ENCODE peak calls at places on chromosomes 6 and 20, in ten cellular contexts. One of them, this sample, is unnamed.
A peak's percentile ranks its signal among the peaks of the same experiment; 100 is the strongest.

GRCh38 chr6:107360476-107360875 is 98.9 kb downstream of the PDSS2 start:
- DNase-seq in pons: no peak
- DNase-seq in DMS153: no peak
- DNase-seq in stimulated activated CD8-positive, alpha-beta memory T cell treated with anti-CD3 and anti-CD28 coated beads, Interleukin-4, amount 100 ng/mL, for 4 hours: no peak
- DNase-seq in AG04450: no peak
- DNase-seq in heart right ventricle: no peak
- DNase-seq in cerebellar nuclear complex: no peak
- DNase-seq in NCI-H1092 treated with DMSO at 0.1 percent for 48 hours: no peak
- DNase-seq in T-helper 1 cell: no peak
- DNase-seq in A172: no peak
- DNase-seq in this sample: no peak

GRCh38 chr6:5344038-5344437 is 82.7 kb downstream of the FARS2 start:
- DNase-seq in heart right ventricle: no peak
- DNase-seq in A172: no peak
- DNase-seq in DMS153: no peak
- DNase-seq in NCI-H1092 treated with DMSO at 0.1 percent for 48 hours: no peak
- DNase-seq in AG04450: no peak
- DNase-seq in T-helper 1 cell: no peak
- DNase-seq in pons: no peak
- DNase-seq in cerebellar nuclear complex: no peak
- DNase-seq in stimulated activated CD8-positive, alpha-beta memory T cell treated with anti-CD3 and anti-CD28 coated beads, Interleukin-4, amount 100 ng/mL, for 4 hours: no peak
- DNase-seq in this sample: no peak

GRCh38 chr20:33827629-33828325 is 16.6 kb downstream of the CHMP4B start:
- DNase-seq in NCI-H1092 treated with DMSO at 0.1 percent for 48 hours: no peak
- DNase-seq in A172: no peak
- DNase-seq in AG04450: no peak
- DNase-seq in cerebellar nuclear complex: no peak
- DNase-seq in DMS153: no peak
- DNase-seq in stimulated activated CD8-positive, alpha-beta memory T cell treated with anti-CD3 and anti-CD28 coated beads, Interleukin-4, amount 100 ng/mL, for 4 hours: no peak
- DNase-seq in pons: no peak
- DNase-seq in T-helper 1 cell: no peak
- DNase-seq in heart right ventricle: no peak
- DNase-seq in this sample: no peak

GRCh38 chr6:125245523-125246264 is 56.1 kb downstream of the HDDC2 start:
- DNase-seq in cerebellar nuclear complex: no peak
- DNase-seq in NCI-H1092 treated with DMSO at 0.1 percent for 48 hours: no peak
- DNase-seq in pons: no peak
- DNase-seq in T-helper 1 cell: no peak
- DNase-seq in stimulated activated CD8-positive, alpha-beta memory T cell treated with anti-CD3 and anti-CD28 coated beads, Interleukin-4, amount 100 ng/mL, for 4 hours: no peak
- DNase-seq in AG04450: no peak
- DNase-seq in A172: no peak
- DNase-seq in DMS153: no peak
- DNase-seq in heart right ventricle: no peak
- DNase-seq in this sample: no peak

GRCh38 chr6:164246082-164246481 is 831.6 kb downstream of the QKI start:
- DNase-seq in T-helper 1 cell: no peak
- DNase-seq in AG04450: no peak
- DNase-seq in cerebellar nuclear complex: no peak
- DNase-seq in stimulated activated CD8-positive, alpha-beta memory T cell treated with anti-CD3 and anti-CD28 coated beads, Interleukin-4, amount 100 ng/mL, for 4 hours: no peak
- DNase-seq in DMS153: no peak
- DNase-seq in NCI-H1092 treated with DMSO at 0.1 percent for 48 hours: no peak
- DNase-seq in A172: no peak
- DNase-seq in heart right ventricle: no peak
- DNase-seq in pons: peak; percentile 17
- DNase-seq in this sample: no peak

GRCh38 chr6:164022632-164023031 is 608.1 kb downstream of the QKI start:
- DNase-seq in T-helper 1 cell: no peak
- DNase-seq in cerebellar nuclear complex: no peak
- DNase-seq in DMS153: no peak
- DNase-seq in AG04450: no peak
- DNase-seq in NCI-H1092 treated with DMSO at 0.1 percent for 48 hours: no peak
- DNase-seq in pons: no peak
- DNase-seq in stimulated activated CD8-positive, alpha-beta memory T cell treated with anti-CD3 and anti-CD28 coated beads, Interleukin-4, amount 100 ng/mL, for 4 hours: no peak
- DNase-seq in heart right ventricle: no peak
- DNase-seq in A172: no peak
- DNase-seq in this sample: no peak

GRCh38 chr6:45127185-45127584 is 200.9 kb upstream of the RUNX2 start:
- DNase-seq in T-helper 1 cell: no peak
- DNase-seq in heart right ventricle: no peak
- DNase-seq in AG04450: no peak
- DNase-seq in NCI-H1092 treated with DMSO at 0.1 percent for 48 hours: no peak
- DNase-seq in stimulated activated CD8-positive, alpha-beta memory T cell treated with anti-CD3 and anti-CD28 coated beads, Interleukin-4, amount 100 ng/mL, for 4 hours: no peak
- DNase-seq in A172: no peak
- DNase-seq in DMS153: no peak
- DNase-seq in cerebellar nuclear complex: no peak
- DNase-seq in pons: no peak
- DNase-seq in this sample: no peak

GRCh38 chr6:36963451-36964290 is 9.1 kb downstream of the PI16 start:
- DNase-seq in pons: no peak
- DNase-seq in DMS153: no peak
- DNase-seq in stimulated activated CD8-positive, alpha-beta memory T cell treated with anti-CD3 and anti-CD28 coated beads, Interleukin-4, amount 100 ng/mL, for 4 hours: no peak
- DNase-seq in T-helper 1 cell: no peak
- DNase-seq in NCI-H1092 treated with DMSO at 0.1 percent for 48 hours: peak; percentile 65
- DNase-seq in cerebellar nuclear complex: no peak
- DNase-seq in A172: no peak
- DNase-seq in AG04450: no peak
- DNase-seq in heart right ventricle: no peak
- DNase-seq in this sample: no peak

GRCh38 chr6:136306466-136306865 is 16.8 kb upstream of the BCLAF1 start:
- DNase-seq in DMS153: peak; percentile 9
- DNase-seq in stimulated activated CD8-positive, alpha-beta memory T cell treated with anti-CD3 and anti-CD28 coated beads, Interleukin-4, amount 100 ng/mL, for 4 hours: no peak
- DNase-seq in AG04450: no peak
- DNase-seq in A172: no peak
- DNase-seq in NCI-H1092 treated with DMSO at 0.1 percent for 48 hours: no peak
- DNase-seq in cerebellar nuclear complex: no peak
- DNase-seq in pons: peak; percentile 99
- DNase-seq in heart right ventricle: no peak
- DNase-seq in T-helper 1 cell: no peak
- DNase-seq in this sample: no peak

GRCh38 chr6:103273048-103273447 is 1586.7 kb downstream of the HACE1 start:
- DNase-seq in T-helper 1 cell: no peak
- DNase-seq in AG04450: no peak
- DNase-seq in heart right ventricle: no peak
- DNase-seq in DMS153: no peak
- DNase-seq in A172: peak; percentile 18
- DNase-seq in stimulated activated CD8-positive, alpha-beta memory T cell treated with anti-CD3 and anti-CD28 coated beads, Interleukin-4, amount 100 ng/mL, for 4 hours: no peak
- DNase-seq in NCI-H1092 treated with DMSO at 0.1 percent for 48 hours: peak; percentile 24
- DNase-seq in pons: peak; percentile 32
- DNase-seq in cerebellar nuclear complex: no peak
- DNase-seq in this sample: no peak

GRCh38 chr6:56816393-56816792 is 138.5 kb upstream of the BEND6 start:
- DNase-seq in heart right ventricle: no peak
- DNase-seq in cerebellar nuclear complex: no peak
- DNase-seq in T-helper 1 cell: no peak
- DNase-seq in NCI-H1092 treated with DMSO at 0.1 percent for 48 hours: no peak
- DNase-seq in stimulated activated CD8-positive, alpha-beta memory T cell treated with anti-CD3 and anti-CD28 coated beads, Interleukin-4, amount 100 ng/mL, for 4 hours: no peak
- DNase-seq in AG04450: no peak
- DNase-seq in DMS153: peak; percentile 58
- DNase-seq in A172: no peak
- DNase-seq in pons: peak; percentile 52
- DNase-seq in this sample: no peak

GRCh38 chr20:2314759-2315439 is 19.1 kb downstream of the TGM3 start:
- DNase-seq in A172: peak; percentile 98
- DNase-seq in NCI-H1092 treated with DMSO at 0.1 percent for 48 hours: peak; percentile 6
- DNase-seq in cerebellar nuclear complex: no peak
- DNase-seq in stimulated activated CD8-positive, alpha-beta memory T cell treated with anti-CD3 and anti-CD28 coated beads, Interleukin-4, amount 100 ng/mL, for 4 hours: no peak
- DNase-seq in T-helper 1 cell: no peak
- DNase-seq in pons: no peak
- DNase-seq in AG04450: no peak
- DNase-seq in heart right ventricle: peak; percentile 42
- DNase-seq in DMS153: peak; percentile 70
- DNase-seq in this sample: no peak

GRCh38 chr20:51348866-51349265 is 193.7 kb downstream of the NFATC2 start:
- DNase-seq in NCI-H1092 treated with DMSO at 0.1 percent for 48 hours: no peak
- DNase-seq in AG04450: no peak
- DNase-seq in heart right ventricle: no peak
- DNase-seq in stimulated activated CD8-positive, alpha-beta memory T cell treated with anti-CD3 and anti-CD28 coated beads, Interleukin-4, amount 100 ng/mL, for 4 hours: no peak
- DNase-seq in T-helper 1 cell: no peak
- DNase-seq in DMS153: no peak
- DNase-seq in pons: no peak
- DNase-seq in cerebellar nuclear complex: no peak
- DNase-seq in A172: no peak
- DNase-seq in this sample: no peak

GRCh38 chr20:51447097-51447764 is 95.3 kb downstream of the NFATC2 start:
- DNase-seq in stimulated activated CD8-positive, alpha-beta memory T cell treated with anti-CD3 and anti-CD28 coated beads, Interleukin-4, amount 100 ng/mL, for 4 hours: no peak
- DNase-seq in A172: peak; percentile 96
- DNase-seq in T-helper 1 cell: no peak
- DNase-seq in cerebellar nuclear complex: no peak
- DNase-seq in pons: no peak
- DNase-seq in NCI-H1092 treated with DMSO at 0.1 percent for 48 hours: no peak
- DNase-seq in AG04450: peak; percentile 91
- DNase-seq in heart right ventricle: peak; percentile 66
- DNase-seq in DMS153: no peak
- DNase-seq in this sample: no peak

GRCh38 chr6:129903082-129903481 is 42.0 kb upstream of the TMEM244 start:
- DNase-seq in stimulated activated CD8-positive, alpha-beta memory T cell treated with anti-CD3 and anti-CD28 coated beads, Interleukin-4, amount 100 ng/mL, for 4 hours: no peak
- DNase-seq in A172: no peak
- DNase-seq in cerebellar nuclear complex: no peak
- DNase-seq in heart right ventricle: no peak
- DNase-seq in pons: no peak
- DNase-seq in AG04450: no peak
- DNase-seq in DMS153: no peak
- DNase-seq in T-helper 1 cell: no peak
- DNase-seq in NCI-H1092 treated with DMSO at 0.1 percent for 48 hours: no peak
- DNase-seq in this sample: no peak

This sample was measured in effector CD8-positive, alpha-beta T cell.